ENCODE peak calls at places on chromosome 18, in nine cellular contexts. One of them, this sample, is unnamed.

GRCh38 chr18:59455728-59456276 is 96.7 kb upstream of the LMAN1 start:
- DNase-seq in EH: peak
- DNase-seq in sigmoid colon: peak
- DNase-seq in activated T-cell treated with anti-CD3 and anti-CD28 coated beads, Interleukin-2, amount 50 U/mL, for 48 hours: no peak
- DNase-seq in SK-MEL-5: no peak
- DNase-seq in lower lobe of right lung: no peak
- DNase-seq in AG09319: no peak
- DNase-seq in RCC 7860: no peak
- DNase-seq in endothelial cell: no peak
- DNase-seq in this sample: no peak

GRCh38 chr18:79971211-79971952 is 6.9 kb downstream of the HSBP1L1 start:
- DNase-seq in EH: no peak
- DNase-seq in sigmoid colon: no peak
- DNase-seq in activated T-cell treated with anti-CD3 and anti-CD28 coated beads, Interleukin-2, amount 50 U/mL, for 48 hours: no peak
- DNase-seq in SK-MEL-5: no peak
- DNase-seq in lower lobe of right lung: no peak
- DNase-seq in AG09319: no peak
- DNase-seq in RCC 7860: no peak
- DNase-seq in endothelial cell: no peak
- DNase-seq in this sample: no peak

GRCh38 chr18:5197032-5197434 is at the start of gene AKAIN1:
- DNase-seq in EH: peak
- DNase-seq in sigmoid colon: no peak
- DNase-seq in activated T-cell treated with anti-CD3 and anti-CD28 coated beads, Interleukin-2, amount 50 U/mL, for 48 hours: peak
- DNase-seq in SK-MEL-5: peak
- DNase-seq in lower lobe of right lung: no peak
- DNase-seq in AG09319: no peak
- DNase-seq in RCC 7860: no peak
- DNase-seq in endothelial cell: peak
- DNase-seq in this sample: no peak

GRCh38 chr18:37665346-37665745 is 99.7 kb upstream of the CELF4 start:
- DNase-seq in EH: no peak
- DNase-seq in sigmoid colon: no peak
- DNase-seq in activated T-cell treated with anti-CD3 and anti-CD28 coated beads, Interleukin-2, amount 50 U/mL, for 48 hours: no peak
- DNase-seq in SK-MEL-5: no peak
- DNase-seq in lower lobe of right lung: no peak
- DNase-seq in AG09319: no peak
- DNase-seq in RCC 7860: no peak
- DNase-seq in endothelial cell: no peak
- DNase-seq in this sample: no peak

GRCh38 chr18:3481696-3482210 is 31.8 kb downstream of the TGIF1 start:
- DNase-seq in EH: peak
- DNase-seq in sigmoid colon: no peak
- DNase-seq in activated T-cell treated with anti-CD3 and anti-CD28 coated beads, Interleukin-2, amount 50 U/mL, for 48 hours: peak
- DNase-seq in SK-MEL-5: peak
- DNase-seq in lower lobe of right lung: no peak
- DNase-seq in AG09319: no peak
- DNase-seq in RCC 7860: no peak
- DNase-seq in endothelial cell: peak
- DNase-seq in this sample: peak

GRCh38 chr18:3554091-3554601 is 104.2 kb downstream of the TGIF1 start:
- DNase-seq in EH: peak
- DNase-seq in sigmoid colon: no peak
- DNase-seq in activated T-cell treated with anti-CD3 and anti-CD28 coated beads, Interleukin-2, amount 50 U/mL, for 48 hours: no peak
- DNase-seq in SK-MEL-5: no peak
- DNase-seq in lower lobe of right lung: no peak
- DNase-seq in AG09319: no peak
- DNase-seq in RCC 7860: no peak
- DNase-seq in endothelial cell: peak
- DNase-seq in this sample: no peak

GRCh38 chr18:75405341-75405740 is 22.2 kb downstream of the SMIM21 start:
- DNase-seq in EH: peak
- DNase-seq in sigmoid colon: no peak
- DNase-seq in activated T-cell treated with anti-CD3 and anti-CD28 coated beads, Interleukin-2, amount 50 U/mL, for 48 hours: no peak
- DNase-seq in SK-MEL-5: no peak
- DNase-seq in lower lobe of right lung: no peak
- DNase-seq in AG09319: no peak
- DNase-seq in RCC 7860: no peak
- DNase-seq in endothelial cell: no peak
- DNase-seq in this sample: no peak

GRCh38 chr18:34870916-34871315 is 160.8 kb downstream of the DTNA start:
- DNase-seq in EH: no peak
- DNase-seq in sigmoid colon: no peak
- DNase-seq in activated T-cell treated with anti-CD3 and anti-CD28 coated beads, Interleukin-2, amount 50 U/mL, for 48 hours: no peak
- DNase-seq in SK-MEL-5: no peak
- DNase-seq in lower lobe of right lung: no peak
- DNase-seq in AG09319: no peak
- DNase-seq in RCC 7860: no peak
- DNase-seq in endothelial cell: no peak
- DNase-seq in this sample: no peak

GRCh38 chr18:80154293-80154692 is 45.2 kb downstream of the ADNP2 start:
- DNase-seq in EH: peak
- DNase-seq in sigmoid colon: no peak
- DNase-seq in activated T-cell treated with anti-CD3 and anti-CD28 coated beads, Interleukin-2, amount 50 U/mL, for 48 hours: peak
- DNase-seq in SK-MEL-5: peak
- DNase-seq in lower lobe of right lung: no peak
- DNase-seq in AG09319: no peak
- DNase-seq in RCC 7860: no peak
- DNase-seq in endothelial cell: peak
- DNase-seq in this sample: no peak

GRCh38 chr18:27964811-27965210 is 212.1 kb downstream of the CDH2 start:
- DNase-seq in EH: peak
- DNase-seq in sigmoid colon: no peak
- DNase-seq in activated T-cell treated with anti-CD3 and anti-CD28 coated beads, Interleukin-2, amount 50 U/mL, for 48 hours: no peak
- DNase-seq in SK-MEL-5: no peak
- DNase-seq in lower lobe of right lung: no peak
- DNase-seq in AG09319: no peak
- DNase-seq in RCC 7860: peak
- DNase-seq in endothelial cell: no peak
- DNase-seq in this sample: no peak

GRCh38 chr18:22293417-22293816 is 124.0 kb downstream of the GATA6 start:
- DNase-seq in EH: no peak
- DNase-seq in sigmoid colon: no peak
- DNase-seq in activated T-cell treated with anti-CD3 and anti-CD28 coated beads, Interleukin-2, amount 50 U/mL, for 48 hours: no peak
- DNase-seq in SK-MEL-5: no peak
- DNase-seq in lower lobe of right lung: no peak
- DNase-seq in AG09319: no peak
- DNase-seq in RCC 7860: no peak
- DNase-seq in endothelial cell: no peak
- DNase-seq in this sample: no peak

This sample was measured in HCT116.